ENCODE peak calls at places on chromosomes 7 and 10, in ten cellular contexts. R, X, Q, W, E, H, I, J, M and A are unnamed samples.

GRCh38 chr10:95963992-95964391 is 56.2 kb downstream of the CC2D2B start:
- DNase-seq in R (no peak), X (no peak), Q (no peak), W (no peak), E (no peak), H (no peak), I (no peak), J (no peak), M (no peak), A (no peak)

GRCh38 chr10:94916423-94916822 is 22.0 kb upstream of the CYP2C9 start:
- DNase-seq in R (no peak), X (no peak), Q (no peak), W (no peak), E (no peak), H (no peak), I (no peak), J (no peak), M (no peak), A (no peak)

GRCh38 chr10:70695241-70696030 is 23.1 kb downstream of the ADAMTS14 start:
- DNase-seq in R (no peak), X (no peak), Q (no peak), W (no peak), E (no peak), H (no peak), I (peak; percentile 19), J (no peak), M (no peak), A (no peak)

GRCh38 chr7:108311446-108312168 is 144.6 kb downstream of the NRCAM start:
- DNase-seq in R (no peak), X (no peak), Q (no peak), W (no peak), E (peak; percentile 54), H (no peak), I (peak; percentile 78), J (no peak), M (no peak), A (no peak)

GRCh38 chr7:30164567-30164966 is 29.8 kb downstream of the MTURN start:
- DNase-seq in R (peak; percentile 57), X (no peak), Q (no peak), W (no peak), E (peak; percentile 67), H (no peak), I (peak; percentile 73), J (peak; percentile 45), M (peak; percentile 56), A (no peak)

GRCh38 chr7:157281221-157281998 is 55.4 kb upstream of the DNAJB6 start:
- DNase-seq in R (no peak), X (no peak), Q (no peak), W (no peak), E (no peak), H (no peak), I (no peak), J (no peak), M (no peak), A (no peak)

GRCh38 chr10:11170993-11171416 is 153.3 kb downstream of the CELF2 start:
- DNase-seq in R (no peak), X (no peak), Q (no peak), W (no peak), E (peak; percentile 71), H (no peak), I (no peak), J (no peak), M (no peak), A (no peak)

GRCh38 chr10:21519981-21520436 is 5.5 kb downstream of the SKIDA1 start:
- DNase-seq in R (no peak), X (no peak), Q (no peak), W (no peak), E (peak; percentile 49), H (no peak), I (peak; percentile 82), J (no peak), M (no peak), A (no peak)

GRCh38 chr10:114856544-114857287 is 35.1 kb downstream of the FHIP2A start:
- DNase-seq in R (no peak), X (no peak), Q (peak; percentile 31), W (no peak), E (no peak), H (no peak), I (peak; percentile 65), J (peak; percentile 26), M (no peak), A (no peak)

GRCh38 chr7:542935-543789 is 23.5 kb upstream of the PDGFA start:
- DNase-seq in R (peak; percentile 76), X (no peak), Q (no peak), W (no peak), E (no peak), H (no peak), I (peak; percentile 96), J (peak; percentile 72), M (peak; percentile 77), A (no peak)

GRCh38 chr10:51879238-51879637 is 179.8 kb upstream of the CSTF2T start:
- DNase-seq in R (no peak), X (no peak), Q (peak; percentile 80), W (no peak), E (peak; percentile 77), H (peak; percentile 67), I (peak; percentile 100), J (peak; percentile 44), M (peak; percentile 3), A (no peak)

GRCh38 chr10:79070091-79070610 is 1.4 kb downstream of the ZMIZ1 start:
- DNase-seq in R (no peak), X (no peak), Q (no peak), W (no peak), E (no peak), H (peak; percentile 83), I (no peak), J (peak; percentile 35), M (peak; percentile 41), A (no peak)

GRCh38 chr10:35594115-35594849 is 10.9 kb upstream of the GJD4 start:
- DNase-seq in R (no peak), X (no peak), Q (no peak), W (no peak), E (no peak), H (no peak), I (no peak), J (no peak), M (no peak), A (no peak)

GRCh38 chr10:35605191-35605590 is at the start of gene GJD4:
- DNase-seq in R (no peak), X (peak; percentile 22), Q (no peak), W (no peak), E (no peak), H (no peak), I (no peak), J (no peak), M (no peak), A (no peak)

GRCh38 chr10:35598379-35598778 is 6.8 kb upstream of the GJD4 start:
- DNase-seq in R (no peak), X (no peak), Q (no peak), W (no peak), E (no peak), H (no peak), I (no peak), J (no peak), M (peak; percentile 35), A (no peak)

GRCh38 chr10:35595106-35595505 is 10.0 kb upstream of the GJD4 start:
- DNase-seq in R (no peak), X (no peak), Q (no peak), W (no peak), E (no peak), H (no peak), I (no peak), J (no peak), M (no peak), A (no peak)

DNA sequence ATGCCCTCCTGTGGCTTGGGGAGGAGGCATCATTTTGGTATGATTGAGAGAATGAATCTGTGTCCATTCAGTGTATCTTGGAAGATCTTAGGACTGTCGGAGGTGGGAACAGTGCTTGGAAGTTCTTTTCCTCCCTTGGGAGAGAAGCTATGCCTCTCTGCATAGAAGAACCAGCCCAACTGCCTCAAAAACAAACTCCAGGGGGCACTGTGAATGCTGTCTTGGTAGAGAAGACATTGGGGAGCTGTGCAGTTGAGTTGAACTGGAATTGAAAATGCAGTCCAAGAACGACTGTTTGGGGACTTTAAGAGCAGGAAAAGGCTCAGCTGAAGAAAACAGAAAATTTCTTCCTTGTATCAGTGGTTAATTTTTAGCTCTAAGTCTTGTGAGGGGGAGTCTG is 4.9 kb upstream of the GJD4 start:
- DNase-seq in R (no peak), X (no peak), Q (no peak), W (no peak), E (no peak), H (no peak), I (no peak), J (no peak), M (no peak), A (no peak)
- TF ChIP-seq CTCF in R (no peak), X (no peak), Q (peak; percentile 38), W (no peak), E (no peak), H (no peak), I (peak; percentile 28), J (no peak), M (no peak), A (peak; percentile 14)

GRCh38 chr7:16564909-16565426 is 38.3 kb downstream of the LRRC72 start:
- DNase-seq in R (peak; percentile 59), X (no peak), Q (peak; percentile 25), W (no peak), E (peak; percentile 46), H (no peak), I (peak; percentile 57), J (no peak), M (peak; percentile 34), A (no peak)
- TF ChIP-seq CTCF in R (peak; percentile 88), X (peak; percentile 79), Q (peak; percentile 57), W (peak; percentile 83), E (peak; percentile 55), H (no peak), I (peak; percentile 77), J (peak; percentile 66), M (peak; percentile 66), A (peak; percentile 81)

DNA sequence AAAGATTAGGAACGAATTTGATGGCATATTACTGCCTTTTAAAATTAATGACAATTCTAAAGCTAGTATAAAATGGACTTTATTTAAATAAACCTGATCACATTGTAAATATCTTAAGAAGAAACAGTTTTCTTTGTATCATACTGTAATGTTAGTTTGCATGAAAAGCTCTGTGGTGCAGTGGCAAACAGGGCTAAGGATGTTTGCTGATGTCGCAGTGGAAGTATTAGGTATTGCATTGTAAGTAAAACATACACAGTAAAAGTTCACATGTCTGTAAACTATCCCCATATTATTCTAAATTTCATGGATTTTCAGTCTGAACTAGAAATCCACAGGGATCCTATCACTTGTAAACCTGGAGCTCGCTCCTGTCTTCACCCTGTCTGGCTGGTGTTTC is 252.6 kb upstream of the ZNF32 start:
- DNase-seq in R (peak; percentile 10), X (no peak), Q (no peak), W (no peak), E (no peak), H (no peak), I (no peak), J (no peak), M (no peak), A (no peak)
- TF ChIP-seq CTCF in R (no peak), X (no peak), Q (no peak), W (no peak), E (peak; percentile 12), H (no peak), I (peak; percentile 17), J (no peak), M (no peak), A (peak; percentile 17)

DNA sequence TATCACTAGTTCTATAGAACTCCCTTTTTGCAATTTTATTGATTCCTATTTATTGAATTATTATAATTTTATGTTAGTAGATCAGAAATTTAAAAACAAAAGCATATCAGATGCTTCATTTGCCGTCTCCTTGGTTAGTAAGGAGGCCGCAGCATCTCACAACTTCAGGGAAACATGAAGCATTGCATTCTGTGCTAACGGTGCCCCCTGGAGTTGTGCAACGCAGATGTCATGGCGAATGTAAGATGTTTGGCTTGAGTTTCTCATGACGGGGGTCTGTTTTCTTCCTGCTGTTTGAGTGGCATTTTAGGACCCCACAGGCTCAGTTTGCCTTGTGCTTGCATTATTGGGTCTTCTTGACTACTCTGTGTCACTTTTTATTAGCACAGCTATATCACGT is 124.8 kb downstream of the CNNM2 start:
- DNase-seq in R (no peak), X (no peak), Q (no peak), W (no peak), E (no peak), H (no peak), I (no peak), J (no peak), M (no peak), A (no peak)
- TF ChIP-seq CTCF in R (peak; percentile 10), X (no peak), Q (peak; percentile 16), W (no peak), E (no peak), H (no peak), I (no peak), J (no peak), M (no peak), A (no peak)